ENCODE peak calls at places on chromosomes 6 and 20, in eight cellular contexts. One of them, this sample, is unnamed.

GRCh38 chr20:40960101-40960500 is 68.5 kb upstream of the TOP1 start:
- DNase-seq in right lobe of liver: no peak
- DNase-seq in dermis microvascular lymphatic vessel endothelial cell: no peak
- DNase-seq in GM23338: no peak
- DNase-seq in anterior cingulate cortex: no peak
- DNase-seq in tibial artery: peak
- DNase-seq in NCI-H345: no peak
- DNase-seq in activated T-cell treated with anti-CD3 and anti-CD28 coated beads, Interleukin-2, amount 50 U/mL, for 4 hours: no peak
- DNase-seq in this sample: no peak

GRCh38 chr20:62055106-62055861 is 10.4 kb downstream of the TAF4 start:
- DNase-seq in right lobe of liver: no peak
- DNase-seq in dermis microvascular lymphatic vessel endothelial cell: no peak
- DNase-seq in GM23338: no peak
- DNase-seq in anterior cingulate cortex: no peak
- DNase-seq in tibial artery: no peak
- DNase-seq in NCI-H345: no peak
- DNase-seq in activated T-cell treated with anti-CD3 and anti-CD28 coated beads, Interleukin-2, amount 50 U/mL, for 4 hours: no peak
- DNase-seq in this sample: no peak

GRCh38 chr6:135514706-135515105 is 17.2 kb upstream of the AHI1 start:
- DNase-seq in right lobe of liver: no peak
- DNase-seq in dermis microvascular lymphatic vessel endothelial cell: no peak
- DNase-seq in GM23338: peak
- DNase-seq in anterior cingulate cortex: no peak
- DNase-seq in tibial artery: no peak
- DNase-seq in NCI-H345: no peak
- DNase-seq in activated T-cell treated with anti-CD3 and anti-CD28 coated beads, Interleukin-2, amount 50 U/mL, for 4 hours: no peak
- DNase-seq in this sample: no peak

GRCh38 chr20:5504061-5504739 is 187.4 kb upstream of the PROKR2 start:
- DNase-seq in right lobe of liver: no peak
- DNase-seq in dermis microvascular lymphatic vessel endothelial cell: peak
- DNase-seq in GM23338: peak
- DNase-seq in anterior cingulate cortex: peak
- DNase-seq in tibial artery: peak
- DNase-seq in NCI-H345: peak
- DNase-seq in activated T-cell treated with anti-CD3 and anti-CD28 coated beads, Interleukin-2, amount 50 U/mL, for 4 hours: no peak
- DNase-seq in this sample: no peak

GRCh38 chr20:1802385-1803215 is 92.6 kb upstream of the SIRPA start:
- DNase-seq in right lobe of liver: peak
- DNase-seq in dermis microvascular lymphatic vessel endothelial cell: peak
- DNase-seq in GM23338: peak
- DNase-seq in anterior cingulate cortex: peak
- DNase-seq in tibial artery: peak
- DNase-seq in NCI-H345: peak
- DNase-seq in activated T-cell treated with anti-CD3 and anti-CD28 coated beads, Interleukin-2, amount 50 U/mL, for 4 hours: no peak
- DNase-seq in this sample: peak

GRCh38 chr6:151414641-151415260 is 23.4 kb upstream of the ZBTB2 start:
- DNase-seq in right lobe of liver: no peak
- DNase-seq in dermis microvascular lymphatic vessel endothelial cell: no peak
- DNase-seq in GM23338: no peak
- DNase-seq in anterior cingulate cortex: no peak
- DNase-seq in tibial artery: no peak
- DNase-seq in NCI-H345: no peak
- DNase-seq in activated T-cell treated with anti-CD3 and anti-CD28 coated beads, Interleukin-2, amount 50 U/mL, for 4 hours: no peak
- DNase-seq in this sample: no peak

GRCh38 chr20:23641936-23642751 is 4.4 kb upstream of the CST3 start:
- DNase-seq in right lobe of liver: no peak
- DNase-seq in dermis microvascular lymphatic vessel endothelial cell: peak
- DNase-seq in GM23338: no peak
- DNase-seq in anterior cingulate cortex: no peak
- DNase-seq in tibial artery: peak
- DNase-seq in NCI-H345: peak
- DNase-seq in activated T-cell treated with anti-CD3 and anti-CD28 coated beads, Interleukin-2, amount 50 U/mL, for 4 hours: no peak
- DNase-seq in this sample: no peak

GRCh38 chr6:7468382-7469081 is 72.9 kb upstream of the DSP start:
- DNase-seq in right lobe of liver: no peak
- DNase-seq in dermis microvascular lymphatic vessel endothelial cell: no peak
- DNase-seq in GM23338: no peak
- DNase-seq in anterior cingulate cortex: peak
- DNase-seq in tibial artery: no peak
- DNase-seq in NCI-H345: no peak
- DNase-seq in activated T-cell treated with anti-CD3 and anti-CD28 coated beads, Interleukin-2, amount 50 U/mL, for 4 hours: no peak
- DNase-seq in this sample: no peak

GRCh38 chr20:15515706-15516105 is 1057.5 kb downstream of the KIF16B start:
- DNase-seq in right lobe of liver: no peak
- DNase-seq in dermis microvascular lymphatic vessel endothelial cell: no peak
- DNase-seq in GM23338: no peak
- DNase-seq in anterior cingulate cortex: no peak
- DNase-seq in tibial artery: no peak
- DNase-seq in NCI-H345: no peak
- DNase-seq in activated T-cell treated with anti-CD3 and anti-CD28 coated beads, Interleukin-2, amount 50 U/mL, for 4 hours: no peak
- DNase-seq in this sample: no peak

GRCh38 chr20:19901226-19901625 is 115.9 kb upstream of the NAA20 start:
- DNase-seq in right lobe of liver: no peak
- DNase-seq in dermis microvascular lymphatic vessel endothelial cell: no peak
- DNase-seq in GM23338: no peak
- DNase-seq in anterior cingulate cortex: no peak
- DNase-seq in tibial artery: no peak
- DNase-seq in NCI-H345: no peak
- DNase-seq in activated T-cell treated with anti-CD3 and anti-CD28 coated beads, Interleukin-2, amount 50 U/mL, for 4 hours: no peak
- DNase-seq in this sample: no peak

GRCh38 chr6:157034433-157035230 is 257.5 kb downstream of the ARID1B start:
- DNase-seq in right lobe of liver: no peak
- DNase-seq in dermis microvascular lymphatic vessel endothelial cell: peak
- DNase-seq in GM23338: peak
- DNase-seq in anterior cingulate cortex: no peak
- DNase-seq in tibial artery: no peak
- DNase-seq in NCI-H345: peak
- DNase-seq in activated T-cell treated with anti-CD3 and anti-CD28 coated beads, Interleukin-2, amount 50 U/mL, for 4 hours: no peak
- DNase-seq in this sample: no peak

GRCh38 chr6:108592371-108593337 is 31.9 kb downstream of the FOXO3 start:
- DNase-seq in right lobe of liver: no peak
- DNase-seq in dermis microvascular lymphatic vessel endothelial cell: no peak
- DNase-seq in GM23338: peak
- DNase-seq in anterior cingulate cortex: no peak
- DNase-seq in tibial artery: no peak
- DNase-seq in NCI-H345: no peak
- DNase-seq in activated T-cell treated with anti-CD3 and anti-CD28 coated beads, Interleukin-2, amount 50 U/mL, for 4 hours: peak
- DNase-seq in this sample: peak

GRCh38 chr20:63293456-63293855 is 470 bp downstream of the COL20A1 start:
- DNase-seq in right lobe of liver: no peak
- DNase-seq in dermis microvascular lymphatic vessel endothelial cell: no peak
- DNase-seq in GM23338: no peak
- DNase-seq in anterior cingulate cortex: no peak
- DNase-seq in tibial artery: no peak
- DNase-seq in NCI-H345: no peak
- DNase-seq in activated T-cell treated with anti-CD3 and anti-CD28 coated beads, Interleukin-2, amount 50 U/mL, for 4 hours: no peak
- DNase-seq in this sample: no peak

GRCh38 chr20:59602546-59603080 is 1.7 kb upstream of the PHACTR3 start:
- DNase-seq in right lobe of liver: peak
- DNase-seq in dermis microvascular lymphatic vessel endothelial cell: no peak
- DNase-seq in GM23338: no peak
- DNase-seq in anterior cingulate cortex: no peak
- DNase-seq in tibial artery: no peak
- DNase-seq in NCI-H345: no peak
- DNase-seq in activated T-cell treated with anti-CD3 and anti-CD28 coated beads, Interleukin-2, amount 50 U/mL, for 4 hours: no peak
- DNase-seq in this sample: no peak

GRCh38 chr20:11195169-11195568 is 521.4 kb upstream of the JAG1 start:
- DNase-seq in right lobe of liver: no peak
- DNase-seq in dermis microvascular lymphatic vessel endothelial cell: peak
- DNase-seq in GM23338: no peak
- DNase-seq in anterior cingulate cortex: no peak
- DNase-seq in tibial artery: no peak
- DNase-seq in NCI-H345: no peak
- DNase-seq in activated T-cell treated with anti-CD3 and anti-CD28 coated beads, Interleukin-2, amount 50 U/mL, for 4 hours: no peak
- DNase-seq in this sample: no peak

GRCh38 chr20:10940941-10941340 is 267.1 kb upstream of the JAG1 start:
- DNase-seq in right lobe of liver: no peak
- DNase-seq in dermis microvascular lymphatic vessel endothelial cell: no peak
- DNase-seq in GM23338: no peak
- DNase-seq in anterior cingulate cortex: no peak
- DNase-seq in tibial artery: no peak
- DNase-seq in NCI-H345: no peak
- DNase-seq in activated T-cell treated with anti-CD3 and anti-CD28 coated beads, Interleukin-2, amount 50 U/mL, for 4 hours: no peak
- DNase-seq in this sample: no peak

GRCh38 chr6:4610256-4610655 is 165.9 kb upstream of the CDYL start:
- DNase-seq in right lobe of liver: no peak
- DNase-seq in dermis microvascular lymphatic vessel endothelial cell: peak
- DNase-seq in GM23338: no peak
- DNase-seq in anterior cingulate cortex: no peak
- DNase-seq in tibial artery: peak
- DNase-seq in NCI-H345: no peak
- DNase-seq in activated T-cell treated with anti-CD3 and anti-CD28 coated beads, Interleukin-2, amount 50 U/mL, for 4 hours: no peak
- DNase-seq in this sample: no peak

GRCh38 chr6:52146851-52147445 is 39.2 kb upstream of the IL17A start:
- DNase-seq in right lobe of liver: no peak
- DNase-seq in dermis microvascular lymphatic vessel endothelial cell: no peak
- DNase-seq in GM23338: no peak
- DNase-seq in anterior cingulate cortex: no peak
- DNase-seq in tibial artery: no peak
- DNase-seq in NCI-H345: no peak
- DNase-seq in activated T-cell treated with anti-CD3 and anti-CD28 coated beads, Interleukin-2, amount 50 U/mL, for 4 hours: no peak
- DNase-seq in this sample: no peak

GRCh38 chr20:34874094-34874654 is 1.5 kb upstream of the GGT7 start:
- DNase-seq in right lobe of liver: peak
- DNase-seq in dermis microvascular lymphatic vessel endothelial cell: peak
- DNase-seq in GM23338: peak
- DNase-seq in anterior cingulate cortex: peak
- DNase-seq in tibial artery: peak
- DNase-seq in NCI-H345: peak
- DNase-seq in activated T-cell treated with anti-CD3 and anti-CD28 coated beads, Interleukin-2, amount 50 U/mL, for 4 hours: peak
- DNase-seq in this sample: no peak

GRCh38 chr6:106746660-106747059 is 117.3 kb downstream of the QRSL1 start:
- DNase-seq in right lobe of liver: no peak
- DNase-seq in dermis microvascular lymphatic vessel endothelial cell: no peak
- DNase-seq in GM23338: no peak
- DNase-seq in anterior cingulate cortex: no peak
- DNase-seq in tibial artery: no peak
- DNase-seq in NCI-H345: peak
- DNase-seq in activated T-cell treated with anti-CD3 and anti-CD28 coated beads, Interleukin-2, amount 50 U/mL, for 4 hours: no peak
- DNase-seq in this sample: no peak

GRCh38 chr6:17994019-17994418 is 6.6 kb upstream of the KIF13A start:
- DNase-seq in right lobe of liver: no peak
- DNase-seq in dermis microvascular lymphatic vessel endothelial cell: no peak
- DNase-seq in GM23338: no peak
- DNase-seq in anterior cingulate cortex: no peak
- DNase-seq in tibial artery: no peak
- DNase-seq in NCI-H345: no peak
- DNase-seq in activated T-cell treated with anti-CD3 and anti-CD28 coated beads, Interleukin-2, amount 50 U/mL, for 4 hours: no peak
- DNase-seq in this sample: no peak

GRCh38 chr6:139474145-139475108 is 100.0 kb upstream of the CITED2 start:
- DNase-seq in right lobe of liver: no peak
- DNase-seq in dermis microvascular lymphatic vessel endothelial cell: no peak
- DNase-seq in GM23338: peak
- DNase-seq in anterior cingulate cortex: no peak
- DNase-seq in tibial artery: no peak
- DNase-seq in NCI-H345: no peak
- DNase-seq in activated T-cell treated with anti-CD3 and anti-CD28 coated beads, Interleukin-2, amount 50 U/mL, for 4 hours: no peak
- DNase-seq in this sample: no peak

This sample was measured in T-helper 1 cell.